ENCODE peak calls at places on chromosomes 16 and 17, in four cellular contexts. J is HL-60, Z is colonic mucosa, N is ovary. O is an unnamed sample.

GRCh38 chr16:80718480-80719220 is 85.7 kb downstream of the CDYL2 start:
- DNase-seq in J (no peak), Z (no peak), N (no peak), O (peak)

GRCh38 chr16:46885960-46886763 is 2.0 kb downstream of the GPT2 start:
- DNase-seq in J (no peak), Z (no peak), N (peak), O (peak)

GRCh38 chr16:81448154-81449131 is 3.8 kb downstream of the CMIP start:
- DNase-seq in J (no peak), Z (peak), N (no peak), O (no peak)

GRCh38 chr16:85393674-85394510 is 219.2 kb upstream of the GSE1 start:
- DNase-seq in J (peak), Z (peak), N (peak), O (no peak)

GRCh38 chr16:84138824-84139627 is 6.0 kb downstream of the HSDL1 start:
- DNase-seq in J (no peak), Z (no peak), N (no peak), O (no peak)

GRCh38 chr16:85403693-85404092 is 209.4 kb upstream of the GSE1 start:
- DNase-seq in J (no peak), Z (peak), N (peak), O (no peak)

GRCh38 chr17:18182190-18182977 is 1.2 kb upstream of the ALKBH5 start:
- DNase-seq in J (no peak), Z (peak), N (peak), O (no peak)

GRCh38 chr17:38454528-38454927 is 26.3 kb downstream of the ARHGAP23 start:
- DNase-seq in J (no peak), Z (no peak), N (peak), O (peak)

GRCh38 chr16:46629331-46629843 is 8.2 kb upstream of the SHCBP1 start:
- DNase-seq in J (peak), Z (peak), N (no peak), O (no peak)

GRCh38 chr17:3534881-3535252 is 22.7 kb downstream of the TRPV3 start:
- DNase-seq in J (no peak), Z (peak), N (peak), O (no peak)

GRCh38 chr17:70855401-70856054 is 686.2 kb downstream of the KCNJ2 start:
- DNase-seq in J (no peak), Z (no peak), N (no peak), O (peak)

GRCh38 chr17:58229881-58230280 is 8.5 kb upstream of the LPO start:
- DNase-seq in J (no peak), Z (no peak), N (no peak), O (peak)

GRCh38 chr16:31715915-31716314 is 157.7 kb upstream of the ZNF267 start:
- DNase-seq in J (no peak), Z (no peak), N (no peak), O (no peak)

GRCh38 chr16:90043526-90043925 is 24.3 kb upstream of the DBNDD1 start:
- DNase-seq in J (no peak), Z (no peak), N (no peak), O (no peak)

GRCh38 chr17:956905-957304 is 22.7 kb downstream of the NXN start:
- DNase-seq in J (no peak), Z (no peak), N (no peak), O (no peak)

GRCh38 chr16:30921748-30922419 is 1.5 kb upstream of the FBXL19 start:
- DNase-seq in J (peak), Z (peak), N (peak), O (peak)

GRCh38 chr16:84766978-84767773 is 52.6 kb upstream of the CRISPLD2 start:
- DNase-seq in J (no peak), Z (no peak), N (no peak), O (no peak)

GRCh38 chr17:77364381-77364911 is 223.7 kb downstream of the SEC14L1 start:
- DNase-seq in J (no peak), Z (no peak), N (peak), O (no peak)
- H3K27ac ChIP-seq in J (no peak), Z (no peak), N (no peak), O (peak)

DNA sequence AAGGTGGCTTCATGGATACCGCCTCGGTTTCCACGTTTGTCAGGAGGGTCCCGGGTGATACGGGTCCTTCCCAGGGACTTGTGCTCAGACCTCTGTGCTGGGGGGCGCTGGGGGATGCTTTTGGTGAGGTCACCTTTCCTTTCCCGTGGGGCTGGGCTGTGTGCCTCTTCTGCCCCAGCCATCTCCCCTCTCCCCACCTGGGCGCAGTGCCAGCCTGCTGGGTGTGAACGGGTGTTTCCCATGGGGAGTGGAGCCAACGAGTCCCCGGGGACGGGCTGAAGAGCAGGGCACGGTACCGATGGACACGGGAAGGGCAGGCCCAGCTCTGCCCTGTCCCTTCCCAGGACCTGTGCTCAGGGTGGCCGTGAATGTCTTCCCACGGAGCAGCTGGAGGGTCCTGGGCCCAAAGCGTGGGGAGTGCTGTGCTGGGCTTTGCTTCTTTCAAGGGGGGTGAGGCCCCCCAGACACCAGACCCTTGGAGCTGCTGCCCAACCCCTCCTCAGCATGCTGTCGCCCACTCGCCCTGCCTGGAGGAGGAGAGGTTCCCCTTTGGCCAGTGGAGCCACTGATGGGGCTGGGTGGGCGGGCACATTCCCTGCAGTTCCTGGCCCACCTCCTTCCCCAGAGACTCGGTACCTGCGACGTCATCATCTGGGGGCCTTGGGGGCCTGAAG is 15.5 kb downstream of the TELO2 start:
- DNase-seq in J (no peak), Z (no peak), N (no peak), O (no peak)
- H3K27ac ChIP-seq in J (no peak), Z (no peak), N (no peak), O (no peak)

GRCh38 chr17:79038545-79039135 is 14.7 kb downstream of the C1QTNF1 start:
- DNase-seq in J (no peak), Z (no peak), N (no peak), O (peak)
- H3K27ac ChIP-seq in J (no peak), Z (no peak), N (no peak), O (peak)

DNA sequence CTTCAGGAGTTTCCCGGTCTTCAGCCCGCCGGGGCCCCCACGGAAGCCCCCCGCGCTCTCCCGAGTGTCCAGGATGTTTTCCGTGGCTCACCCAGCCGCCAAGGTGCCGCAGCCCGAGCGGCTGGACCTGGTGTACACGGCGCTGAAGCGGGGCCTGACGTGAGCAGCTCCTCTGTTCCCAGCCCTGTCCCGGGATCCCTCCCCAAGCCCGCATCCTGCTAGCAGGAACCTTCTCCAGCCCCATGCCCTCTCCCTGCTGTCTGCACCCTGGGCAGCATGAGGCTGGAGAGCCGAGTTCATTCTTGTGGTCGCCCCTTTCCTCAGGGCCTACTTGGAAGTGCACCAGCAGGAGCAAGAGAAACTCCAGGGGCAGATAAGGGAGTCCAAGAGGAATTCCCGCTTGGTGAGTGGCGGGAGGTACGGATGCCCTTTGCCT is 10.1 kb downstream of the RIPOR1 start:
- DNase-seq in J (no peak), Z (no peak), N (no peak), O (no peak)
- H3K27ac ChIP-seq in J (no peak), Z (no peak), N (peak), O (no peak)

DNA sequence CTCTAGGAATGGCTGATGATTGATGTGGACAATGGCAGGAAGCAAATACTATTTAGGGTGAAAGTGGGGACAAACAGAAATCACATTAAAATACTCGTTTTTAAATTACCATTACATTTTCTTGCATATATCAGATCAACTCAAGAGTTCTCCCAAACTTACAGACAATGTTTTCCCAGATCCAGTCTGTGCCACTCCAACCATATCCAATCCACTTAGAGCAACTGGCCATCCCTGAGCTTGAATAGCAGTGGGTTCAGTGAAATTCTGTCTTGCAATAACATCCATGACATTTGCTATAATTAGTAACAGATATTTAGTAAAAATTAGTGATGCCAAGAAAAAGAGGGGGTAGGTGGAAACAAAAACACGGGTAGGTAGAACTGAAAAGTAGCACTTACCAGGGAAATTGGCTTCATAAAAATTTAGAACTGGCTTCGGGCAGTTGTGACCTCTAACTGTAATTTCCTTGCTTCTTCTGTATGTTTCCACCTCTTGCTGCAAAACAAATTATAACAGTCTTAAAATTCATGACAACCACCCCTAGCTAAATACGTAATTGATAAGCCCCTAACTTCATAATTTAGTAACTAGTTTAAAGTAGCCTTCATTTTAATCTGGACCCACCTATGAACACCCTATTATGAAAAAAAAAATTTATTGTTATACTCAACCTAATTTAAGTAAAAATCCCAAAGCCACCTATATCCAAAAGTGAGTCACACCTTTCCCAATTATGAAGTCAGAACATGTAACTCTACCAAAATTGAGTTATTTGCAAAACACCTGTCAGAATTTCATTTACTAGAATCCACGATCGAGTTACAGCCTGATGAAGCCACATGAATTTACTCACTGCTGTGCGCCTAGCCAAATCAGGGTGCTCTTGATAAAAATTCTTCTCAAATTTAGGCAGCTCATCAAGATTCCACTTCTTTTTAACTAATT is 2.0 kb downstream of the DDX5 start:
- DNase-seq in J (no peak), Z (no peak), N (no peak), O (no peak)
- H3K27ac ChIP-seq in J (peak), Z (peak), N (peak), O (peak)

DNA sequence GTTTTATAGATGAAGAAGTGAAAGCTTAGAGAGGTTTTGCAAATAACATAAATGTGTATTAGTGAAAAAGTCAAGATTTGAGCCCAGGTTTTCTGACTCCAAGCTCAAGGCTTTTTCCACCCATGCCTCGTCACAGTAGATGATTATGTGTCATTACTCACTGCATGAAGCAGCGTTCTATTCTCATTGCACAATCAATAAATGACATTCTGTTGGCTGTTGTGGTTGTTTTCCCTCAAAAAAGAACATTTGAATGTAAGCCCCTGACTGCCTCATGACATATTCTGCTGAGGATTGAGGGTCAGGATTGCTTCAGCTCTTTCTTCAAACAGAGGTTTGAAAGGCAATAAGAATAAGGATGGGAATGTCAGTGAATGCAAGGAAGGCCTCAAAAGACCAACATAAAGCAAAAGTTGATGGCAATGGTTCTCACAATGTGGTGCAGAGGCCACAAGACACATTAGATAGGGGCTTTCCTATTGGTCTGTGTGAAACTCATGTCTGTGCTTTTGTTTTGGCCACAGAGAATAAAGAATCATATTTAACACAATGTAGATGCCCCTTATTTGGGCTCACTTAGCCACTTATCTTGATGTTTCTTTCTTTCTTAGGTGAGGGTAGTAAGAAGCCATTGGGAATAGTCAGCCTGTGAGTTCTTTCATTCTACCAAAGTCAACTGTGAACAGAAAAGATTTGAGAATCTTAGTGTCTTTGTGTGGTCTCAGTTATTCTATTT is 5.4 kb upstream of the MMD start:
- DNase-seq in J (no peak), Z (no peak), N (no peak), O (no peak)
- H3K27ac ChIP-seq in J (no peak), Z (no peak), N (no peak), O (no peak)

GRCh38 chr17:21066394-21066793 is 23.6 kb upstream of the USP22 start:
- DNase-seq in J (no peak), Z (no peak), N (no peak), O (no peak)
- H3K27ac ChIP-seq in J (no peak), Z (no peak), N (no peak), O (no peak)

O was measured in epithelial cell of prostate.